ENCODE peak calls at places on chromosomes 7 and 10, in seven cellular contexts. N is posterior cingulate gyrus; C is non-pigmented ciliary epithelial cell; O is LHCN-M2; X is uterus; B is HEK293T; I is stimulated activated CD8-positive, alpha-beta memory T cell treated with anti-CD3 and anti-CD28 coated beads, Interleukin-12 subunit alpha, Interleukin-12 subunit beta, amount 100 ng/mL, for 1 hour. S is an unnamed sample.
A peak's percentile ranks its signal among the peaks of the same experiment; 100 is the strongest.

GRCh38 chr10:62196528-62196927 is 72.1 kb downstream of the RTKN2 start:
- DNase-seq in C (no peak), X (no peak), B (no peak), I (no peak), N (no peak), O (no peak), S (no peak)

GRCh38 chr10:118166951-118167350 is 120.2 kb upstream of the RAB11FIP2 start:
- DNase-seq in I (no peak), X (no peak), C (no peak), B (no peak), N (no peak), O (peak; percentile 6), S (no peak)

GRCh38 chr7:38824948-38825347 is 84.0 kb downstream of the VPS41 start:
- DNase-seq in N (no peak), B (no peak), C (no peak), I (no peak), X (no peak), O (no peak), S (no peak)

GRCh38 chr10:28332699-28333098 is 29.8 kb upstream of the MPP7 start:
- DNase-seq in B (no peak), X (no peak), O (no peak), N (no peak), I (no peak), C (no peak), S (no peak)

GRCh38 chr7:82549616-82550285 is 106.2 kb upstream of the CACNA2D1 start:
- DNase-seq in O (no peak), B (no peak), N (no peak), C (no peak), I (no peak), X (no peak), S (no peak)

GRCh38 chr7:7799138-7799537 is 80.7 kb upstream of the RPA3 start:
- DNase-seq in X (no peak), B (no peak), N (no peak), O (peak; percentile 66), I (no peak), C (peak; percentile 17), S (no peak)

GRCh38 chr7:87144173-87144657 is 8.0 kb upstream of the DMTF1 start:
- DNase-seq in C (no peak), B (no peak), X (no peak), I (no peak), O (no peak), N (no peak), S (no peak)

GRCh38 chr10:105952153-105952552 is 1212.4 kb downstream of the SORCS1 start:
- DNase-seq in B (no peak), X (no peak), C (peak; percentile 18), I (no peak), N (no peak), O (no peak), S (no peak)

GRCh38 chr7:41978858-41979257 is 258.2 kb downstream of the GLI3 start:
- DNase-seq in N (no peak), B (no peak), I (no peak), X (no peak), O (no peak), C (no peak), S (no peak)

GRCh38 chr7:1027285-1028043 is 16.9 kb upstream of the GPR146 start:
- DNase-seq in C (no peak), B (peak; percentile 32), O (peak; percentile 30), N (peak; percentile 55), I (no peak), X (peak; percentile 47), S (peak; percentile 55)

GRCh38 chr10:100632027-100632426 is 96.3 kb downstream of the HIF1AN start:
- DNase-seq in O (no peak), N (no peak), B (no peak), I (no peak), C (no peak), X (no peak), S (no peak)

GRCh38 chr10:44995914-44996633 is 4.6 kb upstream of the ZNF22 start:
- DNase-seq in B (no peak), C (no peak), N (no peak), I (no peak), X (peak; percentile 66), O (no peak), S (no peak)

GRCh38 chr10:5776881-5777197 is 36.4 kb downstream of the GDI2 start:
- DNase-seq in C (no peak), O (peak; percentile 85), B (no peak), I (no peak), N (no peak), X (no peak), S (no peak)

GRCh38 chr10:101716891-101717659 is 22.1 kb upstream of the FBXW4 start:
- DNase-seq in N (no peak), I (no peak), C (no peak), B (no peak), O (no peak), X (no peak), S (no peak)

GRCh38 chr10:26714816-26715487 is 17.5 kb downstream of the PDSS1 start:
- DNase-seq in C (no peak), I (no peak), O (no peak), B (no peak), N (no peak), X (no peak), S (no peak)

GRCh38 chr10:103888113-103888841 is 29.7 kb downstream of the STN1 start:
- DNase-seq in O (peak; percentile 73), B (peak; percentile 69), X (peak; percentile 77), N (peak; percentile 21), I (no peak), C (no peak), S (peak; percentile 54)

GRCh38 chr7:13414661-13415105 is 574.8 kb downstream of the ETV1 start:
- DNase-seq in B (no peak), O (peak; percentile 45), X (no peak), I (no peak), C (no peak), N (no peak), S (no peak)

GRCh38 chr10:104498345-104498955 is 142.6 kb upstream of the SORCS3 start:
- DNase-seq in O (no peak), N (no peak), X (no peak), B (no peak), I (no peak), C (no peak), S (no peak)

GRCh38 chr10:44415121-44415520 is 30.2 kb upstream of the CXCL12 start:
- DNase-seq in O (no peak), I (no peak), C (no peak), N (no peak), B (no peak), X (no peak), S (no peak)

GRCh38 chr10:79542619-79543018 is 17.6 kb downstream of the SFTPA2 start:
- DNase-seq in C (no peak), B (no peak), I (no peak), O (no peak), N (no peak), X (no peak), S (no peak)

GRCh38 chr7:77837275-77837674 is 38.7 kb downstream of the PHTF2 start:
- DNase-seq in I (no peak), O (no peak), N (no peak), X (no peak), B (no peak), C (no peak), S (no peak)

GRCh38 chr7:2245883-2246679 is 4.1 kb downstream of the NUDT1 start:
- DNase-seq in O (no peak), B (no peak), N (peak; percentile 83), I (no peak), C (no peak), X (no peak), S (no peak)

GRCh38 chr7:29987821-29988317 is 1.7 kb downstream of the SCRN1 start:
- DNase-seq in C (peak; percentile 51), I (no peak), X (peak; percentile 22), O (peak; percentile 94), B (peak; percentile 48), N (no peak), S (peak; percentile 16)

GRCh38 chr10:113047963-113048781 is 98.1 kb downstream of the TCF7L2 start:
- DNase-seq in C (no peak), N (no peak), I (no peak), B (no peak), O (no peak), X (no peak), S (no peak)

GRCh38 chr7:5525271-5526189 is 101.9 kb upstream of the TNRC18 start:
- DNase-seq in N (no peak), X (peak; percentile 47), B (no peak), O (peak; percentile 74), I (no peak), C (no peak), S (no peak)

GRCh38 chr7:105782391-105783063 is 93.9 kb downstream of the ATXN7L1 start:
- DNase-seq in X (no peak), I (no peak), N (no peak), B (no peak), C (peak; percentile 76), O (peak; percentile 90), S (no peak)

GRCh38 chr10:53256623-53257022 is 484.0 kb upstream of the MBL2 start:
- DNase-seq in C (no peak), B (no peak), O (no peak), N (no peak), I (no peak), X (no peak), S (no peak)

GRCh38 chr7:55024776-55025175 is 6.0 kb downstream of the EGFR start:
- DNase-seq in X (no peak), I (no peak), N (no peak), O (peak; percentile 85), C (no peak), B (no peak), S (no peak)

S was measured in NCI-H1092 treated with DMSO at 0.1 percent for 48 hours.